ENCODE peak calls at places on chromosomes 11 and 22, in six cellular contexts. One of them, this sample, is unnamed.

GRCh38 chr22:28822930-28823481 is 22.6 kb upstream of the XBP1 start:
- DNase-seq in activated B cell treated with CpG ODN at 0.5 μM for 24 hours: no peak
- DNase-seq in fibroblast of the aortic adventitia: no peak
- DNase-seq in mucosa of descending colon: no peak
- DNase-seq in psoas muscle: no peak
- DNase-seq in A549: no peak
- DNase-seq in this sample: no peak

GRCh38 chr22:35882226-35883027 is 146.2 kb downstream of the RBFOX2 start:
- DNase-seq in activated B cell treated with CpG ODN at 0.5 μM for 24 hours: no peak
- DNase-seq in fibroblast of the aortic adventitia: peak
- DNase-seq in mucosa of descending colon: no peak
- DNase-seq in psoas muscle: no peak
- DNase-seq in A549: no peak
- DNase-seq in this sample: no peak

GRCh38 chr11:126359431-126360048 is 4.1 kb downstream of the ST3GAL4 start:
- DNase-seq in activated B cell treated with CpG ODN at 0.5 μM for 24 hours: no peak
- DNase-seq in fibroblast of the aortic adventitia: peak
- DNase-seq in mucosa of descending colon: peak
- DNase-seq in psoas muscle: peak
- DNase-seq in A549: no peak
- DNase-seq in this sample: no peak

GRCh38 chr11:705646-706438 is at the start of gene EPS8L2:
- DNase-seq in activated B cell treated with CpG ODN at 0.5 μM for 24 hours: no peak
- DNase-seq in fibroblast of the aortic adventitia: no peak
- DNase-seq in mucosa of descending colon: peak
- DNase-seq in psoas muscle: peak
- DNase-seq in A549: peak
- DNase-seq in this sample: no peak

GRCh38 chr11:7299393-7299792 is 47.7 kb downstream of the SYT9 start:
- DNase-seq in activated B cell treated with CpG ODN at 0.5 μM for 24 hours: no peak
- DNase-seq in fibroblast of the aortic adventitia: no peak
- DNase-seq in mucosa of descending colon: no peak
- DNase-seq in psoas muscle: no peak
- DNase-seq in A549: no peak
- DNase-seq in this sample: no peak

GRCh38 chr11:288328-289144 is at the start of gene PGGHG:
- DNase-seq in activated B cell treated with CpG ODN at 0.5 μM for 24 hours: peak
- DNase-seq in fibroblast of the aortic adventitia: no peak
- DNase-seq in mucosa of descending colon: peak
- DNase-seq in psoas muscle: peak
- DNase-seq in A549: no peak
- DNase-seq in this sample: no peak

GRCh38 chr11:76567261-76567660 is 103.3 kb downstream of the LRRC32 start:
- DNase-seq in activated B cell treated with CpG ODN at 0.5 μM for 24 hours: no peak
- DNase-seq in fibroblast of the aortic adventitia: no peak
- DNase-seq in mucosa of descending colon: no peak
- DNase-seq in psoas muscle: no peak
- DNase-seq in A549: no peak
- DNase-seq in this sample: no peak

GRCh38 chr11:45259607-45260006 is 26.5 kb downstream of the SYT13 start:
- DNase-seq in activated B cell treated with CpG ODN at 0.5 μM for 24 hours: no peak
- DNase-seq in fibroblast of the aortic adventitia: peak
- DNase-seq in mucosa of descending colon: no peak
- DNase-seq in psoas muscle: no peak
- DNase-seq in A549: peak
- DNase-seq in this sample: no peak

GRCh38 chr11:19392321-19392720 is 151.6 kb upstream of the E2F8 start:
- DNase-seq in activated B cell treated with CpG ODN at 0.5 μM for 24 hours: no peak
- DNase-seq in fibroblast of the aortic adventitia: no peak
- DNase-seq in mucosa of descending colon: no peak
- DNase-seq in psoas muscle: no peak
- DNase-seq in A549: no peak
- DNase-seq in this sample: no peak

DNA sequence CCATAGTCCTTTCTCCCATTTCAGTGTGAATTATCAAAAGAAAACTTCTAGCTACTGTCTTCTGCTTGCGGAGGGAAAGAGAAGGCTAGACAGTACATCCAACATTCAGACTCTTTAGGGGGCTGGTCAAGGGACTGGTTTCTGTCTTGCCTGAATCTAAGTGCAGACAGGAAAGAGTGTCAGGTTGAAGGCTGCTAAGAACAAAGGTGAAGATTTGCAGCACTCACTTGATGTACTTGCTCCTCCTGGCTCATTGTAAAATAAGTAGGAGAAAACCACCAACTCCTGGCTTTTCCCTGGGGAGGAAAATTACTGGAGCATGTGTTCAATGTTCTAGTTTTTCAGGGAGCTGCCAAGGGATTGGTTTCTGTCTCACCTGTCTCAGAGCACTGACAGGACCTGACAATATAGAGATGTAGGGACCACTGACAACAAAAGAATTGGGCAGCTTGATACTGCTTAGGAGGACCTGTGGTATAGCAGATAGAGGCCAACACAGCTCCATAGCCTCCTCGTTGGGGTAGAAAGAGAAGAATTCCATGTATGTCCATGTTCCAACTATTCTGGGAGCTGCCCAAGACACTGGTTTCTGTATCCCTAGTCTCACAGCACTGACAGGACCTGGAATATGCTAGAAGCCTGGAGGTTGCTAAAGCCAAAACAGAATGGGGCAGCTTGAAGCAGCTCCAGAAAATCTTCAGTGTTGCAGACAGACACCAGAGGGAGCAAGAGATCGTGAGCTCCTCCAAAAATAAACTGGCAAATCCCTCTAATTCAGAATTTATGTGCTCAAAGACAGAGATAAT is 39.7 kb upstream of the MMP12 start:
- DNase-seq in activated B cell treated with CpG ODN at 0.5 μM for 24 hours: no peak
- DNase-seq in fibroblast of the aortic adventitia: peak
- DNase-seq in mucosa of descending colon: no peak
- DNase-seq in psoas muscle: no peak
- DNase-seq in A549: peak
- DNase-seq in this sample: no peak
- TF ChIP-seq CTCF in activated B cell treated with CpG ODN at 0.5 μM for 24 hours: no peak
- TF ChIP-seq CTCF in fibroblast of the aortic adventitia: peak
- TF ChIP-seq CTCF in mucosa of descending colon: peak
- TF ChIP-seq CTCF in psoas muscle: peak
- TF ChIP-seq CTCF in A549: peak
- TF ChIP-seq CTCF in this sample: peak

DNA sequence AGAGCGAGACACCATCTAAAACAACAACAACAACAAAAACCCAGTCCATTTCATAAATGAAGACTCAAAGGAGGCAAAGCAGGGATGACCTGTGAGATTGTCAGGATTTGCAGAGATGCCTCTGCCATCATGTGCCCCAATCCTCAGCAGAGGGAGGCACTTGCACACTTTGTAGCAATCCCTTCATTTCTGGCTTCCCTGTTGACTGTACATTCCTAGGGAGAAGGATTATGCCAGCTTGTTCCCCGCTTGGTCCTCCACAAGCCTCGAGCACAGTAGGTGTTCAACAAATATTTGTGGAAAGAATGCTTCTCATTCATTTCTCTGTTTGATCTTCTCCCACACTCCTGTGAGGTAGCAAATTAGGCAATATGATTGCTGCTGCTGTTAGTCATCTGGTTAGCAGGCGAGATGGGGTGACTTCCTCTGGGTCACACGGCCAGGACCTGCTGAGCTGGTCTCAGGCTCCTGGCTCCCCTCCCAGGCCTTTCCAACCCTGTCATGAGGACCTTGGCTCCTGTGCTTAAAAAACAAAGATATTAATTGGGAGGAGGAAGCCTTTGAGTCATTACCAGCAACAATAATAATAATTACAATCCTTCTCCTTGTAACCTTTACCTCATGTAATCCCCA is 34.1 kb downstream of the LIF start:
- DNase-seq in activated B cell treated with CpG ODN at 0.5 μM for 24 hours: no peak
- DNase-seq in fibroblast of the aortic adventitia: peak
- DNase-seq in mucosa of descending colon: peak
- DNase-seq in psoas muscle: peak
- DNase-seq in A549: peak
- DNase-seq in this sample: no peak
- TF ChIP-seq CTCF in activated B cell treated with CpG ODN at 0.5 μM for 24 hours: no peak
- TF ChIP-seq CTCF in fibroblast of the aortic adventitia: no peak
- TF ChIP-seq CTCF in mucosa of descending colon: no peak
- TF ChIP-seq CTCF in psoas muscle: no peak
- TF ChIP-seq CTCF in A549: peak
- TF ChIP-seq CTCF in this sample: no peak

DNA sequence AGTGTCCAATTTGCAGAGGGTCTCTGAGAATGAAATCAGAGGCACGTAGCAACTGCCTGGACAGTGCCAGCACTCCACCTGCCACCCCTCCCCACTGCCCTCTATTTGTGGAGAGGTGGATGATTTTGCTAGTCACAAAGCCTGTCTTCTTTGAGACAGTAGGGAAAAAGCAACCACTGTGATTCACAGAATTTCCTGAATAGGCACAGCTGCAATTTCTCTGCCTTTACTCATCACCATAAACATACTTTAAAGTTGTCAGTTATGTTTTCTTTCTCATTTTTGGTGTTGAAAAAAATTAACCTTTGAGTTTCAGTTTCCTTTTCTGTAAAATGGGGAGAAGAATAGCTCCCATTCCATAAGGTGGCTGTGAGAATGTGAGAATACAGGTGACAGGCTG is 134.3 kb downstream of the TEAD1 start:
- DNase-seq in activated B cell treated with CpG ODN at 0.5 μM for 24 hours: no peak
- DNase-seq in fibroblast of the aortic adventitia: peak
- DNase-seq in mucosa of descending colon: no peak
- DNase-seq in psoas muscle: no peak
- DNase-seq in A549: no peak
- DNase-seq in this sample: no peak
- TF ChIP-seq CTCF in activated B cell treated with CpG ODN at 0.5 μM for 24 hours: no peak
- TF ChIP-seq CTCF in fibroblast of the aortic adventitia: no peak
- TF ChIP-seq CTCF in mucosa of descending colon: no peak
- TF ChIP-seq CTCF in psoas muscle: no peak
- TF ChIP-seq CTCF in A549: no peak
- TF ChIP-seq CTCF in this sample: no peak

DNA sequence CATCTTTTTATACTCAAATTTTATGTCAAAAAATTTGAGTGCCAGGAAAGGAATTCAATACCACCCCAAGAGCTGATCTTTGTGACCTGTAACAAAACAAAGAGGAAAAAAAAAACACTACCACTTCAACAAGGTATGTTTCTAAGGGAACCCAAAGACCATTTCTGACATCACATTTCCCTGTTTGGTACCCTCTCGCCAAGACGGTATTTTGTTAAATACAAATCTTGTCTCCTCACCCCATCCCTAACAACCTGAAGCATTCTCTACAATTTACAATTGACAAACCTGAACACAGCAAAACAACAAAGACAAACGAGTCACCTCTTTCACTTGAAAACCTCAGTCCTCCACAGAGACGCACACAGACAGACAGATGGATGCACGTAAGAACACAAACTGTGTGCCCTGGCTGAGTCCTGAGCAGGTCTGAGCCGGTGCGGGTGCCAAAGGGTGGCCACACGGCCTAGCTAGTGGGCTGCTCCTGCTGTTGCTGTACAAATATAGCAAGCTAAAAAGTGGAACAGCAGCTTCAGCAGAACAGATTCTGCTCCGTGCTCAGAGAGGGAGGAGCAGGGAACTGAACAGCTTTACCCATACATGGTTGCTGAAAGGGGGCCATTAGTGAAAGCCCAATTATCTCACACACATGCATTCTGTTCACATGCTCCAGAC is 28.6 kb downstream of the CELF1 start:
- DNase-seq in activated B cell treated with CpG ODN at 0.5 μM for 24 hours: no peak
- DNase-seq in fibroblast of the aortic adventitia: no peak
- DNase-seq in mucosa of descending colon: no peak
- DNase-seq in psoas muscle: no peak
- DNase-seq in A549: no peak
- DNase-seq in this sample: peak
- TF ChIP-seq CTCF in activated B cell treated with CpG ODN at 0.5 μM for 24 hours: no peak
- TF ChIP-seq CTCF in fibroblast of the aortic adventitia: no peak
- TF ChIP-seq CTCF in mucosa of descending colon: no peak
- TF ChIP-seq CTCF in psoas muscle: no peak
- TF ChIP-seq CTCF in A549: no peak
- TF ChIP-seq CTCF in this sample: no peak

GRCh38 chr11:77658213-77659013 is 20.8 kb upstream of the CLNS1A start:
- DNase-seq in activated B cell treated with CpG ODN at 0.5 μM for 24 hours: no peak
- DNase-seq in fibroblast of the aortic adventitia: peak
- DNase-seq in mucosa of descending colon: no peak
- DNase-seq in psoas muscle: no peak
- DNase-seq in A549: no peak
- DNase-seq in this sample: no peak

GRCh38 chr11:77661670-77662069 is 24.1 kb upstream of the CLNS1A start:
- DNase-seq in activated B cell treated with CpG ODN at 0.5 μM for 24 hours: no peak
- DNase-seq in fibroblast of the aortic adventitia: no peak
- DNase-seq in mucosa of descending colon: no peak
- DNase-seq in psoas muscle: no peak
- DNase-seq in A549: no peak
- DNase-seq in this sample: no peak

GRCh38 chr11:77656362-77656761 is 18.8 kb upstream of the CLNS1A start:
- DNase-seq in activated B cell treated with CpG ODN at 0.5 μM for 24 hours: no peak
- DNase-seq in fibroblast of the aortic adventitia: no peak
- DNase-seq in mucosa of descending colon: no peak
- DNase-seq in psoas muscle: no peak
- DNase-seq in A549: no peak
- DNase-seq in this sample: no peak

GRCh38 chr11:77665240-77665965 is 27.8 kb upstream of the CLNS1A start:
- DNase-seq in activated B cell treated with CpG ODN at 0.5 μM for 24 hours: no peak
- DNase-seq in fibroblast of the aortic adventitia: no peak
- DNase-seq in mucosa of descending colon: no peak
- DNase-seq in psoas muscle: no peak
- DNase-seq in A549: no peak
- DNase-seq in this sample: no peak

DNA sequence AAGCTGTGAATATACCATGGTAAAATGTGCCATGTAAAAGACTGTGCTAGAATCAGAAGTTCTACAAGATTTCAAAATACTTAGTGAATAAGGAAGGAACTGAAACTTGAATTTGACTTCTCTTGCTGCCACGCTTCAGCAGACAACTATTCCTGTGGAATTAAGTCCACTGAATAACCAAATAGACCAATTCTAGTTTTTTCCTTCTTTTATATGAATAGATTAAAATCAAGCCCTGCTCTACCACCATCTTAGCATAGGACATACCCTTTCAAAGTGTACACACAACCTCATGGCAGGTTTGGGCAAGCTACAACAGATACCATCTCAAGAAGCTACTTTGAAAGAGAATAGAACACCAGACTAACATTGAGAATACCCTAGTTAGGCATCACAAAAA is 23.4 kb upstream of the CLNS1A start:
- DNase-seq in activated B cell treated with CpG ODN at 0.5 μM for 24 hours: no peak
- DNase-seq in fibroblast of the aortic adventitia: no peak
- DNase-seq in mucosa of descending colon: no peak
- DNase-seq in psoas muscle: no peak
- DNase-seq in A549: no peak
- DNase-seq in this sample: no peak
- TF ChIP-seq CTCF in activated B cell treated with CpG ODN at 0.5 μM for 24 hours: no peak
- TF ChIP-seq CTCF in fibroblast of the aortic adventitia: no peak
- TF ChIP-seq CTCF in mucosa of descending colon: no peak
- TF ChIP-seq CTCF in psoas muscle: no peak
- TF ChIP-seq CTCF in A549: no peak
- TF ChIP-seq CTCF in this sample: no peak

GRCh38 chr11:131408011-131408640 is 37.7 kb downstream of the NTM start:
- DNase-seq in activated B cell treated with CpG ODN at 0.5 μM for 24 hours: no peak
- DNase-seq in fibroblast of the aortic adventitia: peak
- DNase-seq in mucosa of descending colon: no peak
- DNase-seq in psoas muscle: no peak
- DNase-seq in A549: peak
- DNase-seq in this sample: no peak
- TF ChIP-seq CTCF in activated B cell treated with CpG ODN at 0.5 μM for 24 hours: no peak
- TF ChIP-seq CTCF in fibroblast of the aortic adventitia: peak
- TF ChIP-seq CTCF in mucosa of descending colon: no peak
- TF ChIP-seq CTCF in psoas muscle: no peak
- TF ChIP-seq CTCF in A549: peak
- TF ChIP-seq CTCF in this sample: peak